ENCODE peak calls at places on chromosomes 2 and 18, in five cellular contexts. W, R, I, Y and F are unnamed samples.

GRCh38 chr18:77165489-77166415 is 33.2 kb upstream of the MBP start:
- DNase-seq in W (no peak), I (no peak), Y (no peak), R (no peak), F (no peak)

GRCh38 chr2:205197468-205198129 is 484.7 kb upstream of the NRP2 start:
- DNase-seq in I (no peak), Y (no peak), W (no peak), R (no peak), F (no peak)

GRCh38 chr2:24404582-24404981 is 44.2 kb upstream of the ITSN2 start:
- DNase-seq in W (peak; percentile 51), Y (no peak), R (no peak), I (no peak), F (no peak)

GRCh38 chr2:12719400-12720104 is 2.8 kb downstream of the TRIB2 start:
- DNase-seq in W (peak; percentile 64), Y (no peak), R (no peak), I (peak; percentile 52), F (peak; percentile 48)

GRCh38 chr2:160353166-160353565 is 140.4 kb downstream of the RBMS1 start:
- DNase-seq in R (no peak), I (no peak), Y (no peak), W (no peak), F (no peak)

GRCh38 chr2:31286961-31287550 is 53.1 kb downstream of the EHD3 start:
- DNase-seq in Y (no peak), R (no peak), I (peak; percentile 60), W (no peak), F (no peak)

GRCh38 chr2:70472256-70472905 is 81.2 kb downstream of the TGFA start:
- DNase-seq in Y (no peak), R (no peak), I (no peak), W (no peak), F (no peak)

GRCh38 chr2:67840460-67841068 is 222.2 kb downstream of the C1D start:
- DNase-seq in Y (peak; percentile 36), I (peak; percentile 70), R (peak; percentile 68), W (peak; percentile 82), F (peak; percentile 56)

GRCh38 chr2:9703701-9704221 is 73.0 kb upstream of the YWHAQ start:
- DNase-seq in W (peak; percentile 79), R (no peak), I (peak; percentile 98), Y (no peak), F (peak; percentile 45)

GRCh38 chr18:13377496-13377895 is 158.9 kb downstream of the LDLRAD4 start:
- DNase-seq in Y (no peak), W (peak; percentile 13), R (no peak), I (peak; percentile 3), F (peak; percentile 47)

GRCh38 chr18:33584845-33585775 is 7.1 kb downstream of the ASXL3 start:
- DNase-seq in Y (peak; percentile 44), W (no peak), R (no peak), I (no peak), F (no peak)

GRCh38 chr2:226447338-226447885 is 352.2 kb downstream of the IRS1 start:
- DNase-seq in R (no peak), Y (no peak), I (no peak), W (peak; percentile 35), F (no peak)

GRCh38 chr2:44168684-44169154 is at the start of gene PPM1B:
- DNase-seq in Y (no peak), W (no peak), R (peak; percentile 99), I (no peak), F (no peak)

GRCh38 chr2:11938196-11938595 is 191.8 kb downstream of the LPIN1 start:
- DNase-seq in W (peak; percentile 72), I (no peak), R (no peak), Y (no peak), F (peak; percentile 39)

GRCh38 chr2:159613515-159614336 is 2.6 kb downstream of the BAZ2B start:
- DNase-seq in R (no peak), I (peak; percentile 63), W (peak; percentile 53), Y (no peak), F (no peak)

GRCh38 chr2:231951452-231951851 is 10.1 kb upstream of the DIS3L2 start:
- DNase-seq in Y (no peak), R (no peak), W (no peak), I (no peak), F (no peak)

GRCh38 chr2:55590810-55591440 is 26.5 kb downstream of the PPP4R3B start:
- DNase-seq in R (no peak), Y (no peak), I (peak; percentile 61), W (peak; percentile 60), F (peak; percentile 72)

GRCh38 chr2:112084689-112085381 is 29.8 kb downstream of the TMEM87B start:
- DNase-seq in W (no peak), Y (no peak), I (no peak), R (no peak), F (no peak)

GRCh38 chr2:24439971-24440340 is 51.1 kb upstream of the NCOA1 start:
- DNase-seq in I (no peak), W (no peak), R (no peak), Y (no peak), F (no peak)

GRCh38 chr18:55407774-55408535 is 180.0 kb downstream of the TCF4 start:
- DNase-seq in R (no peak), Y (no peak), I (no peak), W (no peak), F (no peak)

GRCh38 chr2:20574930-20575329 is 76.0 kb downstream of the HS1BP3 start:
- DNase-seq in Y (no peak), R (no peak), I (no peak), W (no peak), F (no peak)

GRCh38 chr2:233119123-233119522 is 59.0 kb downstream of the INPP5D start:
- DNase-seq in Y (no peak), R (no peak), I (no peak), W (no peak), F (no peak)

DNA sequence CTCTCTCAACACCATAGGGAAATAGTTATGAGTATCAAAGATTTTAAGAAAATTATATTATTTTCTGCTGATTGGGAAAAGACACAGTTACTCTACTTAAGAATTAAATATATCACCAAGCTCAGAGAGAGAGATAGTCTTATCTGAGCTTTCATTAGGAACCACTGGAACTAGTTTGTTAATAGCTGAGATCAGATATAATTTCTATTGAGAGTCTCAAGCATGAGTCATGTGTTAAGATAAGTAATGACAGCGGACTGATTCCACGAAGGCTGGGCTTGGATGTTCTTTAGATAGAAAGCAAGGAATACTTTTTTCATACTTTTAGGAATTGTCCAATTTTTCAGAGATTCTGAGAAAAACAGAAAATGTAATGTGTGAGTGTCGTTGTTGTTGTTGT is 44.4 kb upstream of the RBM44 start:
- DNase-seq in W (peak; percentile 71), Y (no peak), R (no peak), I (peak; percentile 46), F (no peak)
- H3K36me3 ChIP-seq in W (peaks cover 58% of the 10 kb centered on the region), Y (peaks cover 90% of the 10 kb centered on the region), R (peaks cover 10% of the 10 kb centered on the region), I (peaks cover 94% of the 10 kb centered on the region), F (peaks cover 37% of the 10 kb centered on the region)

GRCh38 chr2:234974501-234975385 is 22.9 kb downstream of the SH3BP4 start:
- DNase-seq in R (no peak), I (peak; percentile 66), W (peak; percentile 74), Y (no peak), F (no peak)
- H2AFZ ChIP-seq in R (no peak overlapping the region), I (no peak overlapping the region), W (no peak overlapping the region), Y (no peak overlapping the region), F (peak overlapping the region; percentile 1)

GRCh38 chr2:203584784-203585183 is 49.7 kb upstream of the RAPH1 start:
- DNase-seq in Y (no peak), R (no peak), W (no peak), I (no peak), F (no peak)

GRCh38 chr2:203586151-203586550 is 51.0 kb upstream of the RAPH1 start:
- DNase-seq in R (no peak), I (no peak), W (no peak), Y (no peak), F (no peak)

GRCh38 chr2:203583696-203584095 is 48.6 kb upstream of the RAPH1 start:
- DNase-seq in W (peak; percentile 76), R (no peak), I (peak; percentile 63), Y (no peak), F (no peak)

GRCh38 chr2:203585541-203585940 is 50.4 kb upstream of the RAPH1 start:
- DNase-seq in R (no peak), I (no peak), W (no peak), Y (no peak), F (no peak)

DNA sequence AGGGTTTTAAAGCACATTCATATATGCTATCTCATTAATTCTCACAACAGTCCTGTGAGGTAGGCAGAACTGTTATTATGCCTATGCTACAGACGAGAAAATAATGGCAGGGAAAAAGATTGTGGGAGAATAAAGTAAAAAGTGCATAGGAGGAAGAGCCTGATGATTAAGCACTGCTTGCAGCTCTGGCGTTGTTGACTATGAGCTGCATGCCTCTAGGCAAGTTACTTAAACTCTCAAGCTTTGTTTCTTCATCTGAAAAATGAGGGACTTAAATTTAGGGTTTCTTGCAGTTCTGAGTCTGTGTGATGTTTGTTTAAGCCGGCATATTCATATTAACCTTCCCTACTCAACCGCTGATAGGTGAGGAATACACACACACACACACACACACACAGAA is 51.6 kb upstream of the RAPH1 start:
- DNase-seq in Y (no peak), R (no peak), W (peak; percentile 61), I (no peak), F (peak; percentile 14)
- H3K23ac ChIP-seq in Y (no peak overlapping the region), R (no peak overlapping the region), W (no peak overlapping the region), I (no peak overlapping the region), F (no peak overlapping the region)

GRCh38 chr18:8821531-8821930 is 116.2 kb downstream of the MTCL1 start:
- DNase-seq in I (no peak), Y (no peak), W (no peak), R (no peak), F (no peak)

GRCh38 chr18:8823530-8823929 is 118.2 kb downstream of the MTCL1 start:
- DNase-seq in W (no peak), I (no peak), R (no peak), Y (no peak), F (no peak)

GRCh38 chr18:8818982-8819381 is 113.6 kb downstream of the MTCL1 start:
- DNase-seq in I (no peak), Y (no peak), W (no peak), R (no peak), F (no peak)

GRCh38 chr18:8822643-8823042 is 117.3 kb downstream of the MTCL1 start:
- DNase-seq in R (no peak), I (no peak), Y (no peak), W (no peak), F (no peak)

GRCh38 chr18:8820701-8821465 is 115.5 kb downstream of the MTCL1 start:
- DNase-seq in W (no peak), R (no peak), I (no peak), Y (no peak), F (no peak)
- H3K36me3 ChIP-seq in W (peaks cover 70% of the 10 kb centered on the region), R (peaks cover 28% of the 10 kb centered on the region), I (peaks cover 98% of the 10 kb centered on the region), Y (peaks cover 63% of the 10 kb centered on the region), F (no peaks in the 10 kb centered on the region)

DNA sequence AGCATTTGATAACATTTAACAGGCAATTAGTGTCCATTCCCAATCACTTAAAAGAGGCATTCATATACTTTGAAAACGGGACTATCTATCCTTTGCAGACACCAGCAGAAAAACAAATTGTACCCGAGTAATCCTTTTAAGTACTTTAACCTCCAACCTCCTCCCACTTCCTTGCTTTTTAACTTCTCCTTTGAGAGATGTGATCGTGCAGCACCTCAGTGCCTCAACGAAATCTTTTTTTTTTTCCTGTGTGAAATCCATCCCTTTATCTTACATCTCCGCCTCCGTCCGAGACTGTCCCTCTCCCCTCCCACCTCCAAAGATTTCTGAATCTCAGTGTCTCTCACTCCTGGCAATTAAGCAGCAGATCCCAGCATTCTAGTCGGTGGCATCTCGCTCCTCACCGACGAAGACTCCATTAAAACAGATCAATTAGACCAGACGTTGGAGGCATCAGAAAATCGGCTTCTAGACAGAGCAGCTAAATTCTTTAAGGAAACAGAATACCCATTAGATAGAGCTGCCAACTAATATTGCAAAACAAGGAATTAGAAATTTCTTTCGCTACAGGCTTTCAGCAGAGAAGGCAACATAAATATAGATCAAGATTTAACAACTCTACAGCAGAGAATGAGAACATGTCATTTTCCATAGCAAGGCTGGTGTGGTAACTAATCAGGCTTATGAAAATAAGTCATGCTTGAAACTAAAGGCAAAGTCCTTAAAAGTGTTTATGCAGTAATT is 1.9 kb upstream of the TMEFF2 start:
- DNase-seq in R (no peak), Y (peak; percentile 33), I (peak; percentile 20), W (no peak), F (no peak)
- H2AFZ ChIP-seq in R (peak overlapping the region; percentile 83), Y (peak overlapping the region; percentile 98), I (no peak overlapping the region), W (peak overlapping the region; percentile 71), F (no peak overlapping the region)